ENCODE peak calls at places on chromosomes 12 and 14, in four cellular contexts. One of them, this sample, is unnamed. For H4K20me1, the result is how much of the 10 kb centered on the place peaks cover.

GRCh38 chr12:20376984-20377383 is 8.6 kb downstream of the PDE3A start:
- DNase-seq in HepG2: no peak
- DNase-seq in K562: no peak
- DNase-seq in GM12878: no peak
- DNase-seq in this sample: no peak

GRCh38 chr14:80974338-80975078 is 19.1 kb downstream of the TSHR start:
- DNase-seq in HepG2: no peak
- DNase-seq in K562: no peak
- DNase-seq in GM12878: no peak
- DNase-seq in this sample: no peak

GRCh38 chr12:55927588-55928502 is at the start of gene PYM1:
- DNase-seq in HepG2: peak
- DNase-seq in K562: peak
- DNase-seq in GM12878: peak
- DNase-seq in this sample: peak

GRCh38 chr12:102910137-102910536 is 6.9 kb downstream of the PAH start:
- DNase-seq in HepG2: no peak
- DNase-seq in K562: no peak
- DNase-seq in GM12878: no peak
- DNase-seq in this sample: no peak

GRCh38 chr12:108394196-108394595 is 55.1 kb upstream of the CMKLR1 start:
- DNase-seq in HepG2: no peak
- DNase-seq in K562: no peak
- DNase-seq in GM12878: no peak
- DNase-seq in this sample: no peak

GRCh38 chr12:56487448-56488040 is 417 bp downstream of the GLS2 start:
- DNase-seq in HepG2: peak
- DNase-seq in K562: no peak
- DNase-seq in GM12878: no peak
- DNase-seq in this sample: peak

GRCh38 chr12:109770104-109770860 is 56.7 kb downstream of the FAM222A start:
- DNase-seq in HepG2: no peak
- DNase-seq in K562: no peak
- DNase-seq in GM12878: no peak
- DNase-seq in this sample: no peak

GRCh38 chr12:54526800-54527630 is 22.4 kb upstream of the PDE1B start:
- DNase-seq in HepG2: peak
- DNase-seq in K562: peak
- DNase-seq in GM12878: no peak
- DNase-seq in this sample: peak

GRCh38 chr14:84202486-84202885 is 1327.5 kb upstream of the FLRT2 start:
- DNase-seq in HepG2: no peak
- DNase-seq in K562: no peak
- DNase-seq in GM12878: no peak
- DNase-seq in this sample: peak

GRCh38 chr14:72646861-72647528 is 246.9 kb downstream of the DPF3 start:
- DNase-seq in HepG2: no peak
- DNase-seq in K562: no peak
- DNase-seq in GM12878: no peak
- DNase-seq in this sample: no peak

GRCh38 chr12:64236549-64236948 is 14.5 kb upstream of the KICS2 start:
- DNase-seq in HepG2: no peak
- DNase-seq in K562: no peak
- DNase-seq in GM12878: no peak
- DNase-seq in this sample: peak

GRCh38 chr12:27332407-27333310 is at the start of gene BMAL2:
- DNase-seq in HepG2: peak
- DNase-seq in K562: peak
- DNase-seq in GM12878: no peak
- DNase-seq in this sample: peak

GRCh38 chr14:51821822-51822221 is 38.6 kb upstream of the GNG2 start:
- DNase-seq in HepG2: no peak
- DNase-seq in K562: no peak
- DNase-seq in GM12878: no peak
- DNase-seq in this sample: no peak

GRCh38 chr14:97267509-97267908 is 470.3 kb downstream of the VRK1 start:
- DNase-seq in HepG2: no peak
- DNase-seq in K562: no peak
- DNase-seq in GM12878: no peak
- DNase-seq in this sample: no peak

GRCh38 chr12:44497044-44497443 is 379.1 kb downstream of the NELL2 start:
- DNase-seq in HepG2: no peak
- DNase-seq in K562: no peak
- DNase-seq in GM12878: no peak
- DNase-seq in this sample: peak

GRCh38 chr14:70601162-70601561 is 707 bp upstream of the MED6 start:
- DNase-seq in HepG2: no peak
- DNase-seq in K562: no peak
- DNase-seq in GM12878: no peak
- DNase-seq in this sample: peak

GRCh38 chr14:95482967-95483842 is 33.2 kb downstream of the SYNE3 start:
- DNase-seq in HepG2: peak
- DNase-seq in K562: no peak
- DNase-seq in GM12878: no peak
- DNase-seq in this sample: no peak

GRCh38 chr12:88552672-88553079 is 27.6 kb downstream of the KITLG start:
- DNase-seq in HepG2: peak
- DNase-seq in K562: no peak
- DNase-seq in GM12878: no peak
- DNase-seq in this sample: no peak

GRCh38 chr12:6667559-6668210 is 4.8 kb upstream of the ING4 start:
- DNase-seq in HepG2: no peak
- DNase-seq in K562: no peak
- DNase-seq in GM12878: no peak
- DNase-seq in this sample: peak

GRCh38 chr12:51692016-51692415 is 101.0 kb downstream of the SCN8A start:
- DNase-seq in HepG2: no peak
- DNase-seq in K562: no peak
- DNase-seq in GM12878: no peak
- DNase-seq in this sample: no peak

GRCh38 chr12:122850695-122851350 is 15.6 kb downstream of the HIP1R start:
- DNase-seq in HepG2: no peak
- DNase-seq in K562: no peak
- DNase-seq in GM12878: no peak
- DNase-seq in this sample: no peak

GRCh38 chr12:75452675-75453330 is 27.8 kb upstream of the GLIPR1 start:
- DNase-seq in HepG2: no peak
- DNase-seq in K562: no peak
- DNase-seq in GM12878: no peak
- DNase-seq in this sample: no peak

GRCh38 chr12:116160196-116160595 is 117.3 kb downstream of the MED13L start:
- DNase-seq in HepG2: no peak
- DNase-seq in K562: no peak
- DNase-seq in GM12878: no peak
- DNase-seq in this sample: no peak

DNA sequence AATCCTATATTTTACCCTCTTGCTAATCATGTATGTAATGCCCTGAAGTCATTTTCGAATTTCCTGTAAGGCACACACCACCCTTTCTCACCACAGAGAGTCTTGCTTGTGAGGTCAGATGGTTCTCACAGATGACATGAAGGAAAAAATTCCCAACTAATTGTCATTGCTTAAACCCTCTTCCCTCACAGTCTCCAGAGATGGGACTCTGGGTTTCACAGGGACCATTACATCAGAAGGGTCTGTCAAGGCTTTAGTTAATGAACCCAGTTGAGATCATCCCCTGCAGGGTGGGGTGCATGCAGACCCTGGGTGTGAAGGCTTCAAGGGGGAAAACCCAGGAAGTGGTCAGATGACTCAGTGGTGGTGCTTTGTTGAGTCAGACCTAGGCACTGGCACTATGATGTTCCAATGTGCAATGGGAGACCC is 229.6 kb downstream of the BCAT1 start:
- DNase-seq in HepG2: no peak
- DNase-seq in K562: no peak
- DNase-seq in GM12878: no peak
- DNase-seq in this sample: no peak
- TF ChIP-seq CREB1 in HepG2: no peak
- TF ChIP-seq CREB1 in K562: no peak
- TF ChIP-seq CREB1 in GM12878: peak
- TF ChIP-seq CREB1 in this sample: no peak

GRCh38 chr12:50518129-50518528 is 13.3 kb downstream of the DIP2B start:
- DNase-seq in HepG2: no peak
- DNase-seq in K562: no peak
- DNase-seq in GM12878: no peak
- DNase-seq in this sample: no peak

GRCh38 chr12:50515587-50515986 is 10.8 kb downstream of the DIP2B start:
- DNase-seq in HepG2: no peak
- DNase-seq in K562: no peak
- DNase-seq in GM12878: no peak
- DNase-seq in this sample: no peak

GRCh38 chr12:50520345-50520744 is 15.6 kb downstream of the DIP2B start:
- DNase-seq in HepG2: no peak
- DNase-seq in K562: no peak
- DNase-seq in GM12878: no peak
- DNase-seq in this sample: no peak

GRCh38 chr12:50514526-50515276 is 9.9 kb downstream of the DIP2B start:
- DNase-seq in HepG2: no peak
- DNase-seq in K562: no peak
- DNase-seq in GM12878: no peak
- DNase-seq in this sample: no peak

DNA sequence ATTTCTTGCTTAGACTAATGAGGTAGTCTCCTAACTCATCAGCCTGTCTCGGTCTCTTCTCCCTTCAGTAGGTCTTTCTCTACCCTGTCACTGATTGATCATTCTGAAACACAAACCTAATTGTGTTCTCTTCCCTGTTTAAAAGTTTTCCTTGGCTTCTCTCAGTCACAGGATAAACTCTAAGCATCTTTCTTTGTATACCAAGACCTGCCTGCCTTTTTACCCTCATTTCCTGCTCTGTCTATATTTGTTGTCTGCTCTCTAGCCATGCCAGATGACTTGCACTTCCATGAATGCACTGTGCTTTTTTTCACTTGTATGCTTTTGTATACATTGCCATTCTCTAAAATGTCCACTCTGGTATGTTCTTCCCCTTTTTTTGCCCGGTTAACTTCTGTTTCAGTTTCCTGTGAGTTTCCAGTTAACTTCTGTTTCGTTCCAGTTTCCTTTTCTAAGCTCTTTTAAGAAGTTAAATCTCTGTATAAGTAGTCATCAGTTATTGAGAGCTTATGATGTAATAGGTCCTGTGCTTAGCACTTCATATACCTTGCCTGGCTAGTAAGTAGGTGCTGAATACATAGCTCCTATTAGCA is 12.8 kb downstream of the DIP2B start:
- DNase-seq in HepG2: peak
- DNase-seq in K562: no peak
- DNase-seq in GM12878: peak
- DNase-seq in this sample: no peak
- H4K20me1 ChIP-seq in HepG2: under half
- H4K20me1 ChIP-seq in K562: under half
- H4K20me1 ChIP-seq in GM12878: under half
- H4K20me1 ChIP-seq in this sample: under half

DNA sequence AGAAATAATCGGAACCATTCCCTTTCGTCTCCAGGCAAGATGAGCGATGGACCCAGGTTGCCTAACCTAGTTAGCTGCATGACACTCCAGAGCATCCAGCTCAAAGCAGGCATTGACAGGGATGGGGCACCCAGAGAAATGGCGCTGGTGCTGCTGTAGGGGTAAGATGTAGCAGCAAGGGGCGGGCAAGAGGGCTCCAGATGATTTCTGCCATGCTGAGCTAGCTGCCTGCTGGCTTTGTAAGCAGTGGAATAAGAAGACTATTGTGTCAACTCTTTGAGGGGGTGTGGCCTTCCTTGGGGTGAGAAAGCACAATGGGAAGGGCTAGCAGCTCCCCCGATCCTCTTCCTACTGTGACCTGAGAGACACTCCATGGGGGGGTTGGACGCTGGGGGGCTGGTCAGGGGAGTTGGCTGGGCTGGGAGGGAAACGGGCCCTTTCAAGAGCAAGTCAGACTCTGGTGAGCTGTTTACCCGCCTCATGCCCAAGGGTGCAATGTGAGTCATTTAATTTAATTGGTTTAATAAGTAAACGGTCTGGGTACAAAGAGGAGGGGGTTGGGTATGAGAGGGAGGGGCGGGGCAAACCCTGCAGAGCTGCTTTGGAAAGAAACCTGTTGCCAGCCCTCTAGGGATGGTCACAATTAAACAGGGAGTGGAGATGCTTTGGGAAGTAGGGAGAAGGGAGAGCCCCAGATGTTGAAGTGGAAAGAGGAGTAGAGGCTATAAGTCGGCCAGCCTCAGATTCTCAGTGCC is 50.5 kb downstream of the B4GALNT3 start:
- DNase-seq in HepG2: no peak
- DNase-seq in K562: no peak
- DNase-seq in GM12878: no peak
- DNase-seq in this sample: peak
- TF ChIP-seq CREB1 in HepG2: no peak
- TF ChIP-seq CREB1 in K562: no peak
- TF ChIP-seq CREB1 in GM12878: no peak
- TF ChIP-seq CREB1 in this sample: no peak

DNA sequence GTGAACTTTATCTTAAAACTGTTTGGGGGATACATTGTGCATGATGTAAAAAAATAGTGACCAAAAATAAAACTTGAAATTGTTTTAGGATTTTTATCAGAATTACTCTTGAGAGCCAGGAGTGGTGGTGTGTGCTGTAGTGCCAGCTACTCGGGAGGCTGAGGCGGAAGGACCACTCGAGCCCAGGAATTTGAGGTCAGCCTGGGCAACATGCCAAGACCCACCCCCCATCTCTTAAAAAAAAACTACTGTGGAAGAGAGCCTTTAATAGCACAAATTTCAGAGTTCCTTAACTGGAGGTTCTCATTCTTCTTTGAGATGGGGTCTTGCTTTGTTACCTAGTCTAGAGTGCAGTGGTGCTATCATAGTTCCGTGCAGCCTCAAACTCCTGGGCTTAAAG is 21.5 kb downstream of the CPSF2 start:
- DNase-seq in HepG2: no peak
- DNase-seq in K562: no peak
- DNase-seq in GM12878: no peak
- DNase-seq in this sample: no peak
- H4K20me1 ChIP-seq in HepG2: under half
- H4K20me1 ChIP-seq in K562: under half
- H4K20me1 ChIP-seq in GM12878: under half
- H4K20me1 ChIP-seq in this sample: under half